ENCODE peak calls at places on chromosomes 4 and X, in nine cellular contexts. Q is NCI-H446, E is GM04504, O is NCI-H2081, A is GM13976, I is HS-5, M is ELR, F is progenitor cell of endocrine pancreas, N is PC-9. G is an unnamed sample.

GRCh38 chr4:160414516-160414915 is 1311.6 kb downstream of the RAPGEF2 start:
- DNase-seq in Q (peak), E (no peak), O (no peak), A (no peak), I (no peak), M (no peak), F (no peak), N (no peak), G (no peak)

GRCh38 chrX:77899081-77899828 is at the start of gene COX7B:
- DNase-seq in Q (peak), E (peak), O (peak), A (peak), I (peak), M (peak), F (peak), N (peak), G (peak)

GRCh38 chrX:119753639-119754257 is 4.6 kb upstream of the SOWAHD start:
- DNase-seq in Q (peak), E (no peak), O (peak), A (peak), I (no peak), M (peak), F (no peak), N (peak), G (no peak)

GRCh38 chrX:40245411-40246140 is 147.8 kb upstream of the BCOR start:
- DNase-seq in Q (no peak), E (no peak), O (no peak), A (no peak), I (no peak), M (peak), F (no peak), N (no peak), G (no peak)

GRCh38 chr4:159248383-159249178 is 145.7 kb downstream of the RAPGEF2 start:
- DNase-seq in Q (peak), E (peak), O (peak), A (peak), I (no peak), M (no peak), F (no peak), N (no peak), G (peak)

GRCh38 chrX:50536955-50537354 is 66.3 kb upstream of the DGKK start:
- DNase-seq in Q (no peak), E (no peak), O (no peak), A (no peak), I (no peak), M (no peak), F (no peak), N (no peak), G (no peak)

GRCh38 chr4:180310616-180311015 is 1932.6 kb upstream of the TENM3 start:
- DNase-seq in Q (no peak), E (no peak), O (no peak), A (no peak), I (no peak), M (no peak), F (no peak), N (no peak), G (no peak)

GRCh38 chr4:183403486-183403885 is 41.0 kb upstream of the CDKN2AIP start:
- DNase-seq in Q (no peak), E (no peak), O (no peak), A (no peak), I (no peak), M (no peak), F (no peak), N (no peak), G (no peak)

GRCh38 chr4:22780797-22781196 is 88.1 kb downstream of the GBA3 start:
- DNase-seq in Q (no peak), E (no peak), O (no peak), A (no peak), I (no peak), M (no peak), F (no peak), N (no peak), G (no peak)

GRCh38 chrX:154484255-154485149 is 1.9 kb downstream of the UBL4A start:
- DNase-seq in Q (no peak), E (no peak), O (no peak), A (no peak), I (no peak), M (peak), F (no peak), N (no peak), G (no peak)

GRCh38 chrX:55120767-55121358 is 32.0 kb downstream of the PAGE2 start:
- DNase-seq in Q (no peak), E (no peak), O (no peak), A (no peak), I (no peak), M (no peak), F (no peak), N (no peak), G (no peak)

GRCh38 chr4:87078987-87079469 is 141.4 kb downstream of the KLHL8 start:
- DNase-seq in Q (peak), E (peak), O (no peak), A (no peak), I (no peak), M (no peak), F (no peak), N (no peak), G (no peak)

GRCh38 chrX:96002401-96002800 is 682.2 kb upstream of the DIAPH2 start:
- DNase-seq in Q (no peak), E (no peak), O (no peak), A (no peak), I (no peak), M (no peak), F (no peak), N (no peak), G (no peak)

GRCh38 chrX:54934890-54935289 is 14.3 kb downstream of the TRO start:
- DNase-seq in Q (no peak), E (no peak), O (no peak), A (no peak), I (no peak), M (no peak), F (no peak), N (no peak), G (no peak)

GRCh38 chr4:130306566-130306965 is 1210.6 kb downstream of the C4orf33 start:
- DNase-seq in Q (no peak), E (no peak), O (no peak), A (no peak), I (no peak), M (peak), F (no peak), N (no peak), G (no peak)

GRCh38 chrX:140500427-140500826 is 4.4 kb downstream of the SOX3 start:
- DNase-seq in Q (no peak), E (no peak), O (no peak), A (no peak), I (no peak), M (no peak), F (no peak), N (no peak), G (no peak)

GRCh38 chr4:99679204-99679603 is 21.6 kb upstream of the C4orf54 start:
- DNase-seq in Q (peak), E (no peak), O (peak), A (no peak), I (no peak), M (no peak), F (no peak), N (no peak), G (no peak)

GRCh38 chr4:101961144-101961543 is 170.6 kb downstream of the BANK1 start:
- DNase-seq in Q (peak), E (no peak), O (no peak), A (no peak), I (no peak), M (peak), F (no peak), N (no peak), G (no peak)

GRCh38 chrX:3820170-3820569 is 106.7 kb upstream of the PRKX start:
- DNase-seq in Q (no peak), E (peak), O (no peak), A (no peak), I (peak), M (peak), F (no peak), N (peak), G (peak)

GRCh38 chrX:41661366-41662095 is 27.2 kb upstream of the GPR34 start:
- DNase-seq in Q (no peak), E (no peak), O (no peak), A (no peak), I (no peak), M (peak), F (no peak), N (no peak), G (peak)

GRCh38 chrX:106415276-106415895 is 196.4 kb upstream of the RADX start:
- DNase-seq in Q (peak), E (no peak), O (peak), A (peak), I (no peak), M (peak), F (no peak), N (no peak), G (no peak)

GRCh38 chrX:130155564-130155963 is 10.1 kb downstream of the AIFM1 start:
- DNase-seq in Q (no peak), E (no peak), O (no peak), A (no peak), I (no peak), M (no peak), F (no peak), N (no peak), G (no peak)

GRCh38 chr4:128524311-128524710 is 236.7 kb upstream of the PGRMC2 start:
- DNase-seq in Q (no peak), E (peak), O (no peak), A (no peak), I (no peak), M (peak), F (no peak), N (peak), G (no peak)

GRCh38 chrX:141904262-141904661 is 568 bp downstream of the MAGEC1 start:
- DNase-seq in Q (no peak), E (no peak), O (peak), A (no peak), I (no peak), M (no peak), F (no peak), N (no peak), G (no peak)

GRCh38 chr4:68460085-68460484 is 12.8 kb downstream of the TMPRSS11E start:
- DNase-seq in Q (no peak), E (no peak), O (no peak), A (no peak), I (no peak), M (no peak), F (no peak), N (no peak), G (no peak)

GRCh38 chr4:17324431-17324830 is 187.5 kb downstream of the QDPR start:
- DNase-seq in Q (no peak), E (peak), O (peak), A (peak), I (no peak), M (peak), F (no peak), N (no peak), G (no peak)

GRCh38 chr4:141058739-141059507 is 74.3 kb downstream of the RNF150 start:
- DNase-seq in Q (no peak), E (no peak), O (no peak), A (no peak), I (peak), M (peak), F (no peak), N (no peak), G (peak)

GRCh38 chr4:15744016-15744415 is 34.1 kb upstream of the CD38 start:
- DNase-seq in Q (no peak), E (peak), O (no peak), A (no peak), I (no peak), M (no peak), F (no peak), N (no peak), G (no peak)

GRCh38 chrX:155612312-155613224 is at the start of gene TMLHE:
- DNase-seq in Q (peak), E (peak), O (peak), A (peak), I (peak), M (peak), F (peak), N (peak), G (no peak)

GRCh38 chr4:140243345-140243753 is 89.4 kb upstream of the MAML3 start:
- DNase-seq in Q (peak), E (no peak), O (peak), A (peak), I (no peak), M (no peak), F (no peak), N (no peak), G (no peak)

GRCh38 chrX:31499120-31499519 is 427.3 kb upstream of the FTHL17 start:
- DNase-seq in Q (no peak), E (no peak), O (no peak), A (no peak), I (no peak), M (peak), F (no peak), N (peak), G (peak)

GRCh38 chr4:110475881-110476818 is at the start of gene ENPEP:
- DNase-seq in Q (no peak), E (no peak), O (no peak), A (no peak), I (no peak), M (peak), F (no peak), N (no peak), G (no peak)

GRCh38 chr4:6001965-6002833 is 16.0 kb downstream of the C4orf50 start:
- DNase-seq in Q (no peak), E (no peak), O (no peak), A (no peak), I (no peak), M (no peak), F (no peak), N (no peak), G (no peak)

GRCh38 chr4:164614999-164615398 is 138.9 kb upstream of the SMIM31 start:
- DNase-seq in Q (no peak), E (no peak), O (no peak), A (no peak), I (no peak), M (no peak), F (no peak), N (no peak), G (no peak)

GRCh38 chr4:56958111-56958517 is 19.3 kb downstream of the NOA1 start:
- DNase-seq in Q (peak), E (peak), O (peak), A (no peak), I (peak), M (peak), F (no peak), N (no peak), G (peak)

GRCh38 chr4:77695769-77696168 is 90.1 kb downstream of the CXCL13 start:
- DNase-seq in Q (no peak), E (peak), O (no peak), A (no peak), I (peak), M (peak), F (no peak), N (peak), G (peak)

GRCh38 chr4:81531410-81531809 is 59.7 kb upstream of the RASGEF1B start:
- DNase-seq in Q (no peak), E (no peak), O (no peak), A (no peak), I (no peak), M (no peak), F (no peak), N (no peak), G (no peak)

GRCh38 chrX:73850124-73851013 is 287.4 kb downstream of the CHIC1 start:
- DNase-seq in Q (peak), E (peak), O (no peak), A (peak), I (no peak), M (peak), F (no peak), N (no peak), G (no peak)

GRCh38 chrX:144335402-144335801 is 451.5 kb downstream of the UBE2NL start:
- DNase-seq in Q (no peak), E (no peak), O (no peak), A (no peak), I (no peak), M (no peak), F (no peak), N (no peak), G (no peak)

GRCh38 chr4:55346851-55347255 is 811 bp downstream of the SRD5A3 start:
- DNase-seq in Q (no peak), E (no peak), O (no peak), A (no peak), I (no peak), M (no peak), F (peak), N (no peak), G (no peak)